ENCODE peak calls at places on chromosomes 5 and 9, in six cellular contexts. Y is astrocyte of the spinal cord, Q is T follicular helper cell, J is GM13976, T is head of caudate nucleus, W is caudate nucleus. V is an unnamed sample.

GRCh38 chr9:95570150-95570549 is 53.4 kb upstream of the PTCH1 start:
- DNase-seq in J (no peak), T (no peak), W (no peak), Q (no peak), Y (peak; percentile 18), V (no peak)

GRCh38 chr5:10145922-10146321 is 103.8 kb downstream of the ATPSCKMT start:
- DNase-seq in Q (no peak), J (no peak), W (no peak), Y (peak; percentile 32), T (no peak), V (no peak)

GRCh38 chr9:93054758-93055704 is 3.5 kb upstream of the SUSD3 start:
- DNase-seq in W (no peak), J (no peak), Y (no peak), Q (no peak), T (no peak), V (no peak)

GRCh38 chr9:3497406-3497805 is 28.4 kb downstream of the RFX3 start:
- DNase-seq in T (no peak), J (no peak), Y (peak; percentile 45), Q (no peak), W (no peak), V (no peak)

GRCh38 chr9:16626577-16627130 is 243.8 kb downstream of the BNC2 start:
- DNase-seq in W (no peak), J (no peak), Q (no peak), Y (peak; percentile 90), T (no peak), V (no peak)

GRCh38 chr5:173590436-173591299 is 25.8 kb downstream of the BOD1 start:
- DNase-seq in W (no peak), Q (no peak), T (no peak), Y (no peak), J (no peak), V (no peak)

GRCh38 chr9:19486803-19487202 is 78.0 kb downstream of the ACER2 start:
- DNase-seq in Y (no peak), J (no peak), Q (no peak), W (no peak), T (no peak), V (no peak)

GRCh38 chr5:172897691-172898512 is 61.3 kb upstream of the RPL26L1 start:
- DNase-seq in T (no peak), Y (peak; percentile 99), Q (no peak), J (no peak), W (no peak), V (no peak)

GRCh38 chr9:13587581-13587980 is 308.1 kb upstream of the MPDZ start:
- DNase-seq in J (no peak), T (peak; percentile 40), Q (no peak), W (no peak), Y (no peak), V (no peak)

GRCh38 chr5:106680330-106680729 is 990.4 kb downstream of the EFNA5 start:
- DNase-seq in Y (peak; percentile 35), J (no peak), W (no peak), Q (no peak), T (no peak), V (no peak)

GRCh38 chr9:20744046-20744630 is 60.1 kb downstream of the FOCAD start:
- DNase-seq in Y (no peak), Q (no peak), W (no peak), T (no peak), J (no peak), V (no peak)

GRCh38 chr5:113089653-113090335 is 113.2 kb downstream of the DCP2 start:
- DNase-seq in Q (no peak), W (no peak), Y (peak; percentile 58), T (no peak), J (no peak), V (no peak)

GRCh38 chr5:141848771-141849370 is 29.3 kb downstream of the PCDH1 start:
- DNase-seq in Q (no peak), Y (peak; percentile 37), T (no peak), W (no peak), J (peak; percentile 53), V (no peak)

GRCh38 chr9:98222885-98223640 is 30.6 kb upstream of the CORO2A start:
- DNase-seq in Q (no peak), T (no peak), J (no peak), Y (peak; percentile 99), W (no peak), V (no peak)

GRCh38 chr9:112037281-112038016 is 137.6 kb downstream of the SUSD1 start:
- DNase-seq in J (peak; percentile 54), W (no peak), Q (peak; percentile 45), T (no peak), Y (peak; percentile 70), V (no peak)

GRCh38 chr5:180316586-180316985 is 24.7 kb upstream of the MAPK9 start:
- DNase-seq in Q (no peak), J (no peak), Y (no peak), W (no peak), T (no peak), V (no peak)

GRCh38 chr5:149206524-149207141 is 65.0 kb upstream of the AFAP1L1 start:
- DNase-seq in J (no peak), Q (no peak), W (no peak), T (no peak), Y (no peak), V (no peak)

GRCh38 chr5:143594913-143595818 is 191.7 kb upstream of the NR3C1 start:
- DNase-seq in Q (no peak), T (no peak), Y (peak; percentile 31), J (no peak), W (no peak), V (no peak)

GRCh38 chr5:149133795-149134777 is 7.2 kb upstream of the ABLIM3 start:
- DNase-seq in T (no peak), J (no peak), Q (no peak), W (no peak), Y (peak; percentile 88), V (no peak)